ENCODE peak calls at places on chromosomes 3 and 15, in ten cellular contexts. U is neural progenitor cell, R is A673, J is upper lobe of right lung, G is cardiac muscle cell, V is H9, W is omental fat pad, Y is right atrium auricular region, C is A549, I is GM12865. Q is an unnamed sample.

GRCh38 chr3:85384372-85384771 is 425.6 kb downstream of the CADM2 start:
- DNase-seq in U (no peak), R (no peak), J (no peak), G (no peak), V (no peak), W (no peak), Y (no peak), C (no peak), I (no peak), Q (no peak)

GRCh38 chr15:25830844-25831443 is 32.2 kb downstream of the ATP10A start:
- DNase-seq in U (no peak), R (no peak), J (no peak), G (no peak), V (no peak), W (no peak), Y (peak), C (no peak), I (no peak), Q (peak)

GRCh38 chr15:52109559-52110451 is 2.8 kb downstream of the BCL2L10 start:
- DNase-seq in U (no peak), R (no peak), J (no peak), G (no peak), V (no peak), W (no peak), Y (no peak), C (no peak), I (peak), Q (peak)

GRCh38 chr15:88769161-88769971 is 33.9 kb upstream of the ACAN start:
- DNase-seq in U (peak), R (no peak), J (no peak), G (no peak), V (peak), W (no peak), Y (no peak), C (no peak), I (no peak), Q (no peak)

GRCh38 chr3:163573324-163573723 is 1505.0 kb downstream of the SI start:
- DNase-seq in U (no peak), R (no peak), J (no peak), G (no peak), V (no peak), W (no peak), Y (no peak), C (no peak), I (no peak), Q (no peak)

GRCh38 chr15:88480981-88481380 is 13.5 kb downstream of the MRPS11 start:
- DNase-seq in U (no peak), R (no peak), J (no peak), G (no peak), V (no peak), W (no peak), Y (no peak), C (no peak), I (no peak), Q (no peak)

GRCh38 chr15:44729394-44729913 is 6.9 kb upstream of the TRIM69 start:
- DNase-seq in U (peak), R (peak), J (peak), G (no peak), V (no peak), W (no peak), Y (no peak), C (no peak), I (peak), Q (no peak)

GRCh38 chr3:117409256-117409655 is 699.7 kb downstream of the TUSC7 start:
- DNase-seq in U (no peak), R (no peak), J (no peak), G (no peak), V (no peak), W (no peak), Y (no peak), C (no peak), I (no peak), Q (no peak)

GRCh38 chr3:193910886-193911738 is 224.8 kb upstream of the HES1 start:
- DNase-seq in U (no peak), R (no peak), J (no peak), G (no peak), V (no peak), W (no peak), Y (no peak), C (no peak), I (no peak), Q (no peak)

GRCh38 chr3:8554725-8555621 is 53.4 kb downstream of the LMCD1 start:
- DNase-seq in U (peak), R (peak), J (no peak), G (peak), V (peak), W (no peak), Y (peak), C (no peak), I (no peak), Q (peak)

GRCh38 chr15:77633913-77634265 is 1.2 kb upstream of the LINGO1 start:
- DNase-seq in U (peak), R (no peak), J (no peak), G (peak), V (peak), W (no peak), Y (no peak), C (no peak), I (no peak), Q (no peak)

GRCh38 chr15:78341057-78341763 is 1.1 kb downstream of the CRABP1 start:
- DNase-seq in U (peak), R (no peak), J (no peak), G (peak), V (peak), W (no peak), Y (no peak), C (no peak), I (no peak), Q (no peak)

GRCh38 chr3:67094167-67094566 is 96.1 kb downstream of the KBTBD8 start:
- DNase-seq in U (no peak), R (no peak), J (no peak), G (no peak), V (no peak), W (no peak), Y (no peak), C (no peak), I (no peak), Q (no peak)

GRCh38 chr3:42177801-42178150 is 86.6 kb downstream of the TRAK1 start:
- DNase-seq in U (no peak), R (no peak), J (no peak), G (no peak), V (no peak), W (no peak), Y (no peak), C (no peak), I (no peak), Q (no peak)

GRCh38 chr3:171442184-171442583 is 18.0 kb downstream of the TNIK start:
- DNase-seq in U (peak), R (no peak), J (no peak), G (no peak), V (no peak), W (no peak), Y (no peak), C (no peak), I (no peak), Q (no peak)

GRCh38 chr15:60649845-60650548 is 171.1 kb upstream of the ICE2 start:
- DNase-seq in U (no peak), R (no peak), J (no peak), G (no peak), V (no peak), W (no peak), Y (no peak), C (no peak), I (peak), Q (no peak)

GRCh38 chr3:12988728-12989454 is 84.3 kb downstream of the IQSEC1 start:
- DNase-seq in U (no peak), R (no peak), J (no peak), G (no peak), V (no peak), W (no peak), Y (no peak), C (no peak), I (no peak), Q (no peak)

GRCh38 chr3:36496734-36497133 is 116.4 kb downstream of the STAC start:
- DNase-seq in U (no peak), R (no peak), J (no peak), G (no peak), V (no peak), W (no peak), Y (no peak), C (no peak), I (no peak), Q (no peak)

GRCh38 chr3:158792709-158793108 is 9.1 kb upstream of the MFSD1 start:
- DNase-seq in U (no peak), R (no peak), J (no peak), G (no peak), V (no peak), W (no peak), Y (no peak), C (peak), I (no peak), Q (no peak)

GRCh38 chr15:55816017-55816416 is 73.1 kb upstream of the PRTG start:
- DNase-seq in U (no peak), R (no peak), J (no peak), G (no peak), V (no peak), W (no peak), Y (no peak), C (no peak), I (no peak), Q (no peak)

GRCh38 chr3:39196034-39196433 is 3.6 kb upstream of the XIRP1 start:
- DNase-seq in U (no peak), R (no peak), J (no peak), G (no peak), V (no peak), W (no peak), Y (no peak), C (no peak), I (no peak), Q (no peak)

GRCh38 chr3:37537914-37538691 is 323.6 kb upstream of the CTDSPL start:
- DNase-seq in U (no peak), R (no peak), J (no peak), G (peak), V (no peak), W (no peak), Y (no peak), C (no peak), I (no peak), Q (no peak)

GRCh38 chr15:38651328-38652038 is 86.9 kb upstream of the RASGRP1 start:
- DNase-seq in U (no peak), R (no peak), J (no peak), G (no peak), V (no peak), W (no peak), Y (no peak), C (no peak), I (peak), Q (no peak)

GRCh38 chr15:92687183-92687582 is 31.6 kb upstream of the FAM174B start:
- DNase-seq in U (no peak), R (no peak), J (no peak), G (no peak), V (no peak), W (no peak), Y (no peak), C (no peak), I (no peak), Q (no peak)

GRCh38 chr15:64205202-64205601 is 42.4 kb upstream of the PPIB start:
- DNase-seq in U (no peak), R (no peak), J (no peak), G (no peak), V (no peak), W (no peak), Y (no peak), C (no peak), I (no peak), Q (no peak)

GRCh38 chr15:40266828-40267304 is 16.0 kb downstream of the ANKRD63 start:
- DNase-seq in U (no peak), R (peak), J (peak), G (no peak), V (no peak), W (peak), Y (peak), C (peak), I (no peak), Q (no peak)

GRCh38 chr3:172194702-172195392 is 155.5 kb downstream of the FNDC3B start:
- DNase-seq in U (peak), R (peak), J (no peak), G (peak), V (no peak), W (no peak), Y (no peak), C (peak), I (no peak), Q (no peak)

GRCh38 chr3:11510001-11510760 is 133.5 kb downstream of the VGLL4 start:
- DNase-seq in U (peak), R (peak), J (no peak), G (no peak), V (no peak), W (no peak), Y (no peak), C (no peak), I (no peak), Q (no peak)

GRCh38 chr3:86865506-86865905 is 125.4 kb downstream of the VGLL3 start:
- DNase-seq in U (no peak), R (no peak), J (no peak), G (no peak), V (no peak), W (no peak), Y (no peak), C (no peak), I (no peak), Q (no peak)

GRCh38 chr15:64825081-64825430 is 391 bp downstream of the PIF1 start:
- DNase-seq in U (no peak), R (no peak), J (no peak), G (no peak), V (no peak), W (no peak), Y (no peak), C (no peak), I (peak), Q (no peak)

GRCh38 chr15:64985382-64986033 is 4.2 kb downstream of the SPG21 start:
- DNase-seq in U (no peak), R (peak), J (no peak), G (no peak), V (no peak), W (no peak), Y (no peak), C (no peak), I (peak), Q (no peak)

GRCh38 chr15:49495993-49496747 is 73.1 kb downstream of the FGF7 start:
- DNase-seq in U (no peak), R (no peak), J (no peak), G (no peak), V (no peak), W (no peak), Y (no peak), C (no peak), I (no peak), Q (no peak)

GRCh38 chr15:52256366-52256765 is 39.2 kb downstream of the MYO5C start:
- DNase-seq in U (peak), R (peak), J (no peak), G (peak), V (peak), W (peak), Y (peak), C (peak), I (peak), Q (no peak)

GRCh38 chr3:98914210-98915080 is 12.9 kb upstream of the DCBLD2 start:
- DNase-seq in U (no peak), R (no peak), J (no peak), G (no peak), V (no peak), W (no peak), Y (no peak), C (peak), I (no peak), Q (no peak)

GRCh38 chr3:28835751-28836150 is 445.1 kb upstream of the RBMS3 start:
- DNase-seq in U (peak), R (no peak), J (peak), G (no peak), V (peak), W (no peak), Y (no peak), C (no peak), I (no peak), Q (no peak)

GRCh38 chr3:136173939-136174338 is 22.2 kb downstream of the MSL2 start:
- DNase-seq in U (no peak), R (no peak), J (no peak), G (no peak), V (no peak), W (no peak), Y (no peak), C (no peak), I (no peak), Q (no peak)

GRCh38 chr3:39414421-39414907 is 7.9 kb downstream of the RPSA start:
- DNase-seq in U (no peak), R (no peak), J (no peak), G (no peak), V (peak), W (no peak), Y (no peak), C (no peak), I (peak), Q (no peak)

GRCh38 chr3:25542571-25543039 is 114.5 kb downstream of the RARB start:
- DNase-seq in U (no peak), R (no peak), J (no peak), G (no peak), V (no peak), W (no peak), Y (no peak), C (no peak), I (no peak), Q (no peak)
- TF ChIP-seq CTCF in U (no peak), R (no peak), J (no peak), G (no peak), V (no peak), W (no peak), Y (no peak), C (no peak), I (no peak), Q (no peak)

DNA sequence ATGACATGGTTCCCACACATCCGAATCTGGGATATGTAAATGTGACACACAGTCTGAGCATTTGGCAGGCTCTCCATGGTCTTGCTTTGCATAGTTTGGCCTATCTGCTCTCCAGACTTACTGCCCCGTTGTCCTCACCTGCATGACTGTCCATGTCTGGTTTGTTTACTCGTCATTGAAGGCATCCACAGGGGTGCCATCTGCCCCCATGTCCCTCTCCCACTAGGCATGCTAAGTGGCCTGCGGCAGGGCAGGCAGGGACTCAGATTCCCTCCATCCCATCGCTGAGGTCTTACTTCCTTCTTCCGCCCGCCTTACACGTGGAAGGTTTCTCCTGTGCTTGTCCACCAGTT is 10.3 kb downstream of the KLF13 start:
- DNase-seq in U (no peak), R (no peak), J (no peak), G (no peak), V (no peak), W (no peak), Y (no peak), C (no peak), I (no peak), Q (no peak)
- TF ChIP-seq CTCF in U (no peak), R (no peak), J (no peak), G (no peak), V (no peak), W (no peak), Y (no peak), C (no peak), I (no peak), Q (no peak)

GRCh38 chr3:196517142-196517808 is 2.1 kb upstream of the SMCO1 start:
- DNase-seq in U (no peak), R (no peak), J (no peak), G (no peak), V (no peak), W (no peak), Y (no peak), C (no peak), I (no peak), Q (no peak)

GRCh38 chr3:196517919-196518318 is 2.8 kb upstream of the SMCO1 start:
- DNase-seq in U (no peak), R (peak), J (no peak), G (no peak), V (peak), W (no peak), Y (no peak), C (no peak), I (peak), Q (no peak)

GRCh38 chr3:196519738-196520122 is 4.6 kb upstream of the SMCO1 start:
- DNase-seq in U (no peak), R (no peak), J (no peak), G (no peak), V (no peak), W (no peak), Y (no peak), C (no peak), I (peak), Q (no peak)

GRCh38 chr3:196514913-196515621 is at the start of gene SMCO1:
- DNase-seq in U (no peak), R (no peak), J (no peak), G (peak), V (no peak), W (no peak), Y (no peak), C (no peak), I (no peak), Q (no peak)

GRCh38 chr3:196518999-196519737 is 4.0 kb upstream of the SMCO1 start:
- DNase-seq in U (peak), R (peak), J (no peak), G (peak), V (peak), W (no peak), Y (peak), C (no peak), I (peak), Q (no peak)
- TF ChIP-seq CTCF in U (peak), R (peak), J (peak), G (peak), V (peak), W (no peak), Y (peak), C (peak), I (peak), Q (peak)

DNA sequence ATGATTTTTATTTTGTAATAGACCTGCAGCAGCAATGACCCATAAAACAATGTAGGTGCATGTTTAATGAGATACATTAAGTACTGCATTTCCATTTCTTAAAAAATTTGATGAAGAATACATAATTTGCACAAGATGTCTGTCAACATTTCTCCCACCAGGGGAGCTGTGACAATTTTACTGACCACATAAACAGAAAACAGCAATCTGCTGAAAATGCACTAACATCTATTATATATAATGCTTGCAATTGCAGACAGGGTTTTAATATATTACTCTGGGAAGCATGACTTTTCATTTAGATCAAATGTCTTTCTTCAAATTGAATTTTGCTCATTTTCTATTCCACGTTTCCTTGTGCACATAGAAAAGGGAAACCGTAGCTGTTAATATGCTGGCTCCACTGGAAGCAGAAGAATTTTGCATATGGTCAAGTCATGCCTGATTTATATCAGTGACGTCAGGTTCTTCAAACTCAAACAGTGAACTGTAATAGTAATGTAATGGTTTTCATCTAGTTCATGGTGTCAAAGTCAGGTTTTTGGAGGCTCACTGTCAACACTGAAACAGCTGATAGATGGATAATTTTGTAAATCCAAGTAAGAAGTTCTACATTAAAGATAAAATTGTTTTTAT is 79.8 kb upstream of the IGF1R start:
- DNase-seq in U (no peak), R (no peak), J (no peak), G (no peak), V (no peak), W (no peak), Y (no peak), C (no peak), I (no peak), Q (no peak)
- TF ChIP-seq CTCF in U (peak), R (peak), J (peak), G (peak), V (peak), W (no peak), Y (no peak), C (peak), I (peak), Q (peak)

GRCh38 chr3:96813134-96813819 is 1.1 kb upstream of the EPHA6 start:
- DNase-seq in U (peak), R (peak), J (peak), G (peak), V (peak), W (no peak), Y (peak), C (peak), I (peak), Q (peak)
- TF ChIP-seq CTCF in U (peak), R (peak), J (peak), G (peak), V (peak), W (no peak), Y (peak), C (peak), I (peak), Q (peak)

GRCh38 chr3:49339593-49339946 is 283 bp downstream of the USP4 start:
- DNase-seq in U (peak), R (no peak), J (peak), G (no peak), V (peak), W (no peak), Y (no peak), C (no peak), I (no peak), Q (peak)

GRCh38 chr3:49343163-49343562 is 3.3 kb upstream of the USP4 start:
- DNase-seq in U (no peak), R (no peak), J (no peak), G (no peak), V (no peak), W (no peak), Y (no peak), C (no peak), I (peak), Q (no peak)

GRCh38 chr3:49341996-49342395 is 2.1 kb upstream of the USP4 start:
- DNase-seq in U (no peak), R (no peak), J (no peak), G (no peak), V (no peak), W (no peak), Y (no peak), C (no peak), I (no peak), Q (no peak)

GRCh38 chr3:49339947-49340800 is at the start of gene USP4:
- DNase-seq in U (peak), R (peak), J (peak), G (peak), V (peak), W (peak), Y (peak), C (peak), I (peak), Q (peak)
- TF ChIP-seq CTCF in U (peak), R (peak), J (peak), G (peak), V (peak), W (no peak), Y (peak), C (peak), I (peak), Q (peak)

GRCh38 chr3:49646236-49646635 is 27.9 kb upstream of the APEH start:
- DNase-seq in U (no peak), R (no peak), J (no peak), G (no peak), V (no peak), W (no peak), Y (no peak), C (no peak), I (no peak), Q (no peak)
- TF ChIP-seq CTCF in U (no peak), R (no peak), J (no peak), G (no peak), V (no peak), W (no peak), Y (no peak), C (no peak), I (no peak), Q (no peak)